ENCODE peak calls at places on chromosomes 7 and 10, in four cellular contexts. X, B, A and O are unnamed samples.

GRCh38 chr10:119268871-119269506 is 61.6 kb downstream of the GRK5 start:
- DNase-seq in X (peak; percentile 90), B (no peak), A (peak; percentile 19), O (peak; percentile 31)

GRCh38 chr7:43135129-43135528 is 22.7 kb downstream of the HECW1 start:
- DNase-seq in X (no peak), B (no peak), A (no peak), O (no peak)

GRCh38 chr7:28855538-28856217 is 102.5 kb downstream of the TRIL start:
- DNase-seq in X (no peak), B (peak; percentile 89), A (no peak), O (no peak)

GRCh38 chr7:138025215-138026186 is 23.6 kb upstream of the CREB3L2 start:
- DNase-seq in X (no peak), B (no peak), A (no peak), O (no peak)

GRCh38 chr7:25752967-25753791 is 398.8 kb upstream of the NFE2L3 start:
- DNase-seq in X (no peak), B (no peak), A (no peak), O (no peak)

GRCh38 chr7:127658979-127659378 is 7.0 kb downstream of the SND1 start:
- DNase-seq in X (no peak), B (no peak), A (no peak), O (no peak)

GRCh38 chr7:135712182-135712782 is 15.7 kb downstream of the SLC13A4 start:
- DNase-seq in X (no peak), B (no peak), A (no peak), O (no peak)

GRCh38 chr10:32953277-32953927 is 4.6 kb downstream of the ITGB1 start:
- DNase-seq in X (no peak), B (no peak), A (no peak), O (no peak)

GRCh38 chr10:70996549-70996948 is 108.2 kb upstream of the PCBD1 start:
- DNase-seq in X (no peak), B (no peak), A (no peak), O (no peak)

GRCh38 chr10:26725837-26726727 is 28.6 kb downstream of the PDSS1 start:
- DNase-seq in X (peak; percentile 61), B (peak; percentile 27), A (no peak), O (peak; percentile 18)

GRCh38 chr7:101903505-101903849 is 86.1 kb downstream of the CUX1 start:
- DNase-seq in X (no peak), B (no peak), A (no peak), O (no peak)

GRCh38 chr10:124829447-124830115 is 28.0 kb downstream of the ABRAXAS2 start:
- DNase-seq in X (no peak), B (no peak), A (no peak), O (no peak)

GRCh38 chr10:131802156-131802915 is 98.5 kb upstream of the PPP2R2D start:
- DNase-seq in X (no peak), B (no peak), A (no peak), O (no peak)

GRCh38 chr7:141276031-141276430 is 202.2 kb downstream of the TMEM178B start:
- DNase-seq in X (no peak), B (no peak), A (no peak), O (no peak)

GRCh38 chr10:29324220-29324831 is 35.5 kb downstream of the LYZL1 start:
- DNase-seq in X (no peak), B (no peak), A (no peak), O (no peak)

GRCh38 chr7:29039747-29040569 is 81.8 kb upstream of the TRIL start:
- DNase-seq in X (no peak), B (no peak), A (no peak), O (no peak)

GRCh38 chr10:124747745-124748144 is 3.6 kb upstream of the FAM53B start:
- DNase-seq in X (no peak), B (no peak), A (no peak), O (no peak)

GRCh38 chr7:5229451-5230271 is 39.6 kb downstream of the WIPI2 start:
- DNase-seq in X (no peak), B (no peak), A (no peak), O (no peak)

GRCh38 chr10:23196201-23196600 is 4.1 kb downstream of the PTF1A start:
- DNase-seq in X (no peak), B (no peak), A (no peak), O (no peak)

GRCh38 chr10:67612577-67613537 is 83.1 kb downstream of the CTNNA3 start:
- DNase-seq in X (peak; percentile 94), B (peak; percentile 64), A (peak; percentile 17), O (no peak)

GRCh38 chr10:7161484-7162283 is 249.2 kb downstream of the SFMBT2 start:
- DNase-seq in X (no peak), B (no peak), A (no peak), O (no peak)

GRCh38 chr7:106871793-106872571 is 6.9 kb downstream of the PIK3CG start:
- DNase-seq in X (no peak), B (no peak), A (no peak), O (no peak)

GRCh38 chr10:121848082-121848481 is 79.7 kb downstream of the ATE1 start:
- DNase-seq in X (no peak), B (no peak), A (no peak), O (no peak)

GRCh38 chr10:113600569-113600968 is 47.7 kb downstream of the HABP2 start:
- DNase-seq in X (no peak), B (no peak), A (no peak), O (no peak)

GRCh38 chr7:94228223-94228622 is 166.5 kb upstream of the COL1A2 start:
- DNase-seq in X (no peak), B (no peak), A (no peak), O (no peak)

GRCh38 chr10:49362596-49363260 is 33.2 kb downstream of the DRGX start:
- DNase-seq in X (no peak), B (no peak), A (no peak), O (no peak)

GRCh38 chr7:2936301-2936700 is 92.2 kb upstream of the GNA12 start:
- DNase-seq in X (no peak), B (no peak), A (no peak), O (no peak)

GRCh38 chr10:44958196-44958896 is 1.3 kb upstream of the RASSF4 start:
- DNase-seq in X (no peak), B (no peak), A (no peak), O (no peak)